ENCODE peak calls at places on chromosomes 1 and 21, in six cellular contexts. One of them, this sample, is unnamed.

GRCh38 chr21:31696424-31696823 is 35.5 kb downstream of the SCAF4 start:
- DNase-seq in fibroblast of lung: no peak
- DNase-seq in DND-41: peak; percentile 17
- DNase-seq in endothelial cell of umbilical vein: no peak
- DNase-seq in K562: no peak
- DNase-seq in H9: no peak
- DNase-seq in this sample: no peak

GRCh38 chr1:23908453-23909341 is 4.5 kb downstream of the CNR2 start:
- DNase-seq in fibroblast of lung: no peak
- DNase-seq in DND-41: peak; percentile 57
- DNase-seq in endothelial cell of umbilical vein: no peak
- DNase-seq in K562: peak; percentile 51
- DNase-seq in H9: no peak
- DNase-seq in this sample: no peak

GRCh38 chr1:78358145-78358544 is 132.6 kb upstream of the PTGFR start:
- DNase-seq in fibroblast of lung: no peak
- DNase-seq in DND-41: no peak
- DNase-seq in endothelial cell of umbilical vein: no peak
- DNase-seq in K562: no peak
- DNase-seq in H9: no peak
- DNase-seq in this sample: no peak

GRCh38 chr1:229344937-229345684 is 2.3 kb upstream of the CCSAP start:
- DNase-seq in fibroblast of lung: no peak
- DNase-seq in DND-41: no peak
- DNase-seq in endothelial cell of umbilical vein: no peak
- DNase-seq in K562: no peak
- DNase-seq in H9: no peak
- DNase-seq in this sample: no peak

GRCh38 chr1:236748471-236748870 is 46.6 kb upstream of the MTR start:
- DNase-seq in fibroblast of lung: no peak
- DNase-seq in DND-41: no peak
- DNase-seq in endothelial cell of umbilical vein: no peak
- DNase-seq in K562: no peak
- DNase-seq in H9: no peak
- DNase-seq in this sample: peak; percentile 29

GRCh38 chr1:227318003-227318851 is at the start of gene CDC42BPA:
- DNase-seq in fibroblast of lung: peak; percentile 88
- DNase-seq in DND-41: no peak
- DNase-seq in endothelial cell of umbilical vein: peak; percentile 93
- DNase-seq in K562: peak; percentile 95
- DNase-seq in H9: peak; percentile 81
- DNase-seq in this sample: peak; percentile 90

GRCh38 chr1:99963041-99963795 is 6.6 kb upstream of the SLC35A3 start:
- DNase-seq in fibroblast of lung: peak; percentile 38
- DNase-seq in DND-41: no peak
- DNase-seq in endothelial cell of umbilical vein: peak; percentile 47
- DNase-seq in K562: no peak
- DNase-seq in H9: no peak
- DNase-seq in this sample: no peak

GRCh38 chr1:15684468-15685283 is 556 bp downstream of the PLEKHM2 start:
- DNase-seq in fibroblast of lung: peak; percentile 22
- DNase-seq in DND-41: peak; percentile 42
- DNase-seq in endothelial cell of umbilical vein: peak; percentile 47
- DNase-seq in K562: peak; percentile 79
- DNase-seq in H9: peak; percentile 38
- DNase-seq in this sample: peak; percentile 60

GRCh38 chr1:188986751-188987417 is 1490.8 kb downstream of the BRINP3 start:
- DNase-seq in fibroblast of lung: no peak
- DNase-seq in DND-41: no peak
- DNase-seq in endothelial cell of umbilical vein: no peak
- DNase-seq in K562: no peak
- DNase-seq in H9: peak; percentile 30
- DNase-seq in this sample: no peak

GRCh38 chr1:84855168-84855567 is 37.8 kb downstream of the LPAR3 start:
- DNase-seq in fibroblast of lung: peak; percentile 66
- DNase-seq in DND-41: no peak
- DNase-seq in endothelial cell of umbilical vein: no peak
- DNase-seq in K562: no peak
- DNase-seq in H9: no peak
- DNase-seq in this sample: no peak

GRCh38 chr21:44485254-44485793 is 30.0 kb downstream of the LRRC3 start:
- DNase-seq in fibroblast of lung: peak; percentile 17
- DNase-seq in DND-41: no peak
- DNase-seq in endothelial cell of umbilical vein: peak; percentile 54
- DNase-seq in K562: peak; percentile 56
- DNase-seq in H9: peak; percentile 94
- DNase-seq in this sample: peak; percentile 51

GRCh38 chr1:20151906-20152598 is 12.9 kb downstream of the PLA2G2F start:
- DNase-seq in fibroblast of lung: peak; percentile 73
- DNase-seq in DND-41: peak; percentile 74
- DNase-seq in endothelial cell of umbilical vein: peak; percentile 42
- DNase-seq in K562: peak; percentile 88
- DNase-seq in H9: peak; percentile 89
- DNase-seq in this sample: peak; percentile 81

GRCh38 chr1:9316080-9316444 is 23.4 kb downstream of the SPSB1 start:
- DNase-seq in fibroblast of lung: no peak
- DNase-seq in DND-41: no peak
- DNase-seq in endothelial cell of umbilical vein: no peak
- DNase-seq in K562: no peak
- DNase-seq in H9: no peak
- DNase-seq in this sample: no peak

GRCh38 chr1:180233191-180234011 is 3.3 kb downstream of the LHX4 start:
- DNase-seq in fibroblast of lung: no peak
- DNase-seq in DND-41: no peak
- DNase-seq in endothelial cell of umbilical vein: no peak
- DNase-seq in K562: no peak
- DNase-seq in H9: no peak
- DNase-seq in this sample: no peak

GRCh38 chr1:40371707-40372258 is 1.7 kb upstream of the SMAP2 start:
- DNase-seq in fibroblast of lung: no peak
- DNase-seq in DND-41: no peak
- DNase-seq in endothelial cell of umbilical vein: no peak
- DNase-seq in K562: no peak
- DNase-seq in H9: no peak
- DNase-seq in this sample: no peak

GRCh38 chr1:92538413-92539061 is 51.8 kb upstream of the GFI1 start:
- DNase-seq in fibroblast of lung: no peak
- DNase-seq in DND-41: no peak
- DNase-seq in endothelial cell of umbilical vein: peak; percentile 21
- DNase-seq in K562: no peak
- DNase-seq in H9: no peak
- DNase-seq in this sample: no peak

GRCh38 chr1:109782514-109782913 is 18.8 kb upstream of the EPS8L3 start:
- DNase-seq in fibroblast of lung: peak; percentile 39
- DNase-seq in DND-41: no peak
- DNase-seq in endothelial cell of umbilical vein: no peak
- DNase-seq in K562: no peak
- DNase-seq in H9: peak; percentile 55
- DNase-seq in this sample: no peak

GRCh38 chr1:8083739-8084484 is 57.8 kb upstream of the ERRFI1 start:
- DNase-seq in fibroblast of lung: peak; percentile 84
- DNase-seq in DND-41: no peak
- DNase-seq in endothelial cell of umbilical vein: peak; percentile 73
- DNase-seq in K562: no peak
- DNase-seq in H9: no peak
- DNase-seq in this sample: peak; percentile 73

GRCh38 chr1:184223216-184223615 is 163.6 kb upstream of the C1orf21 start:
- DNase-seq in fibroblast of lung: no peak
- DNase-seq in DND-41: no peak
- DNase-seq in endothelial cell of umbilical vein: no peak
- DNase-seq in K562: peak; percentile 8
- DNase-seq in H9: peak; percentile 54
- DNase-seq in this sample: peak; percentile 59

GRCh38 chr1:3695326-3696217 is 43.3 kb downstream of the TP73 start:
- DNase-seq in fibroblast of lung: peak; percentile 8
- DNase-seq in DND-41: peak; percentile 16
- DNase-seq in endothelial cell of umbilical vein: peak; percentile 26
- DNase-seq in K562: peak; percentile 54
- DNase-seq in H9: peak; percentile 85
- DNase-seq in this sample: peak; percentile 40

GRCh38 chr1:7470904-7471638 is 300.0 kb upstream of the VAMP3 start:
- DNase-seq in fibroblast of lung: peak; percentile 98
- DNase-seq in DND-41: no peak
- DNase-seq in endothelial cell of umbilical vein: peak; percentile 90
- DNase-seq in K562: peak; percentile 11
- DNase-seq in H9: no peak
- DNase-seq in this sample: peak; percentile 94

GRCh38 chr1:229237320-229237719 is 33.6 kb upstream of the RAB4A start:
- DNase-seq in fibroblast of lung: no peak
- DNase-seq in DND-41: no peak
- DNase-seq in endothelial cell of umbilical vein: no peak
- DNase-seq in K562: no peak
- DNase-seq in H9: no peak
- DNase-seq in this sample: no peak

DNA sequence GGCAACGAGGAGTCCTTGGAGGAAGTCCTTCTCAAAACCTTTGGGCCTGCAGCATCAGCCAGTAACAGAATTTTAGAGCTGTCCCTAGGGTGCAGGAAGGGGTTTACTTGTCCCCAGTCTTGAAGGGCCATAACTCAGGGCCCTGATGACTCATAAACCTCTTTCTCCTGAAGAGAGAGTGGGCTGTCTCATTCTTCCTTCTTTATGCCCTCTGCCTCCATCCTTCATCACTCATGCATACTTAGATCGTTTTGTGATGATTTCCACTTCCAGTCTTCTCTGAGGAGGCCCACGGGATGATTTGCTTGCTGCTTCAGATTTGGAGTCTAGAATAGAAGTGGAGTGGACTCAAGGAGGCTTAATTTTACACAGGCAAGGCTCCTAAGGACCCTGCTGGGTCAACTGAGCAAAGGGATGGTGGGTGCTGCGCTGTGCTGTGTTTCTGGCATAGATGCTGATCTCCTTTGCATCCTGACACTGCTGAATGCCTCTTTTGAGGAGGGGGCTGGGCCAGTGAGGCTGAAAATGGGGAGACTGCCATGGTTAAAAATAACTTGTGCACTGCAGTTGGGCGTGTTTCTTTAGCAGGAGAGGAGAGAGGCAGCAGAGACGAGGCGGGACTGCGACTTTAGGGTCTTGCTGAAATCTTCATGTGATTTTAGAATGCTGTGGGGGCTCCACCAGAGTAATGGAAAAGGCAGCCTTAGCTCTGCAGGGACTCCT is 60.4 kb downstream of the NDUFS5 start:
- DNase-seq in fibroblast of lung: peak; percentile 10
- DNase-seq in DND-41: no peak
- DNase-seq in endothelial cell of umbilical vein: no peak
- DNase-seq in K562: peak; percentile 50
- DNase-seq in H9: no peak
- DNase-seq in this sample: no peak
- H3K4me1 ChIP-seq in fibroblast of lung: peaks cover 12% of the 10 kb centered on the region
- H3K4me1 ChIP-seq in DND-41: no peaks in the 10 kb centered on the region
- H3K4me1 ChIP-seq in endothelial cell of umbilical vein: no peaks in the 10 kb centered on the region
- H3K4me1 ChIP-seq in K562: peaks cover 2% of the 10 kb centered on the region
- H3K4me1 ChIP-seq in H9: no peaks in the 10 kb centered on the region
- H3K4me1 ChIP-seq in this sample: peaks cover 3% of the 10 kb centered on the region

DNA sequence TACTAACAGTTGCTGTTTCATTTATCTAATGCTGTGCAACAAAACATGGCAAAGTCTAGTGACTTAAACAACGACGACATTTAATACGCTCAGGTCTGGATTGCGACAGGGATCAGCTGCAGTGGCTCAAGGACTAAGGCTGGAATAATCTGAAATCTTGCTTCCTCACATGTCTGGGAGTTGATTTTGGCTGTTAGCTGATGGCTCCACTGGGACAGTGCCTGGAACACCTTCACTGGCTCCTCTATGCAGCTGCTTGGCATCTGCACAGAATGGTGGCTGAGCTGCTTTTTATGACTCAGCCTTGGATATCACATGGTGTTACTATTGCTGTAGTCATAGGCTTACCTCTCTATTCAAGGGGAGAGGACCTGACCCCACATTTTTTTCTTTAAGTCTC is 24.0 kb upstream of the BTG3 start:
- DNase-seq in fibroblast of lung: no peak
- DNase-seq in DND-41: no peak
- DNase-seq in endothelial cell of umbilical vein: no peak
- DNase-seq in K562: no peak
- DNase-seq in H9: no peak
- DNase-seq in this sample: no peak
- H3K27ac ChIP-seq in fibroblast of lung: no peak overlapping the region
- H3K27ac ChIP-seq in DND-41: no peak overlapping the region
- H3K27ac ChIP-seq in endothelial cell of umbilical vein: no peak overlapping the region
- H3K27ac ChIP-seq in K562: no peak overlapping the region
- H3K27ac ChIP-seq in H9: no peak overlapping the region
- H3K27ac ChIP-seq in this sample: no peak overlapping the region

GRCh38 chr1:72281637-72282270 is 585 bp downstream of the NEGR1 start:
- DNase-seq in fibroblast of lung: no peak
- DNase-seq in DND-41: no peak
- DNase-seq in endothelial cell of umbilical vein: no peak
- DNase-seq in K562: no peak
- DNase-seq in H9: no peak
- DNase-seq in this sample: no peak
- H3K4me2 ChIP-seq in fibroblast of lung: peak overlapping the region; percentile 73
- H3K4me2 ChIP-seq in DND-41: peak overlapping the region; percentile 97
- H3K4me2 ChIP-seq in endothelial cell of umbilical vein: peak overlapping the region; percentile 97
- H3K4me2 ChIP-seq in K562: no peak overlapping the region
- H3K4me2 ChIP-seq in H9: peak overlapping the region; percentile 98
- H3K4me2 ChIP-seq in this sample: peak overlapping the region; percentile 85

GRCh38 chr1:209105769-209106168 is 477.7 kb upstream of the CAMK1G start:
- DNase-seq in fibroblast of lung: no peak
- DNase-seq in DND-41: no peak
- DNase-seq in endothelial cell of umbilical vein: no peak
- DNase-seq in K562: no peak
- DNase-seq in H9: no peak
- DNase-seq in this sample: no peak

GRCh38 chr1:209104646-209105045 is 478.9 kb upstream of the CAMK1G start:
- DNase-seq in fibroblast of lung: no peak
- DNase-seq in DND-41: no peak
- DNase-seq in endothelial cell of umbilical vein: no peak
- DNase-seq in K562: no peak
- DNase-seq in H9: no peak
- DNase-seq in this sample: no peak

GRCh38 chr1:209101106-209101505 is 482.4 kb upstream of the CAMK1G start:
- DNase-seq in fibroblast of lung: no peak
- DNase-seq in DND-41: no peak
- DNase-seq in endothelial cell of umbilical vein: no peak
- DNase-seq in K562: no peak
- DNase-seq in H9: no peak
- DNase-seq in this sample: no peak

GRCh38 chr1:209102120-209102519 is 481.4 kb upstream of the CAMK1G start:
- DNase-seq in fibroblast of lung: no peak
- DNase-seq in DND-41: no peak
- DNase-seq in endothelial cell of umbilical vein: no peak
- DNase-seq in K562: no peak
- DNase-seq in H9: no peak
- DNase-seq in this sample: no peak

GRCh38 chr1:209103135-209103534 is 480.4 kb upstream of the CAMK1G start:
- DNase-seq in fibroblast of lung: no peak
- DNase-seq in DND-41: no peak
- DNase-seq in endothelial cell of umbilical vein: no peak
- DNase-seq in K562: no peak
- DNase-seq in H9: no peak
- DNase-seq in this sample: no peak
- H3K4me1 ChIP-seq in fibroblast of lung: no peaks in the 10 kb centered on the region
- H3K4me1 ChIP-seq in DND-41: no peaks in the 10 kb centered on the region
- H3K4me1 ChIP-seq in endothelial cell of umbilical vein: no peaks in the 10 kb centered on the region
- H3K4me1 ChIP-seq in K562: no peaks in the 10 kb centered on the region
- H3K4me1 ChIP-seq in H9: peaks cover 4% of the 10 kb centered on the region
- H3K4me1 ChIP-seq in this sample: peaks cover 14% of the 10 kb centered on the region

This sample was measured in A549.